ENCODE peak calls at places on chromosomes 11 and 22, in six cellular contexts. Y is lung; U is effector memory CD4-positive, alpha-beta T cell; Q is ovary; X is endothelial cell of umbilical vein; K is neural progenitor cell. S is an unnamed sample.

GRCh38 chr11:71933141-71933933 is 4.5 kb downstream of the RNF121 start:
- DNase-seq in Y (no peak), U (no peak), X (no peak), K (no peak), Q (no peak), S (no peak)

GRCh38 chr11:31120428-31120827 is 249.1 kb downstream of the DCDC1 start:
- DNase-seq in Y (no peak), U (no peak), Q (no peak), K (no peak), X (no peak), S (no peak)

GRCh38 chr11:2521681-2522630 is 77.1 kb downstream of the KCNQ1 start:
- DNase-seq in X (no peak), U (no peak), K (peak; percentile 1), Y (no peak), Q (peak; percentile 10), S (peak; percentile 44)

GRCh38 chr11:76263657-76264056 is 57.4 kb upstream of the WNT11 start:
- DNase-seq in U (no peak), X (no peak), Y (no peak), Q (no peak), K (no peak), S (no peak)

GRCh38 chr11:130206141-130206540 is 46.6 kb downstream of the ST14 start:
- DNase-seq in X (no peak), U (no peak), Q (no peak), K (no peak), Y (no peak), S (no peak)

GRCh38 chr11:32032478-32032877 is 58.4 kb upstream of the RCN1 start:
- DNase-seq in X (no peak), Q (no peak), U (no peak), K (no peak), Y (no peak), S (no peak)

GRCh38 chr22:33049125-33049729 is 9.0 kb downstream of the SYN3 start:
- DNase-seq in X (peak; percentile 30), U (peak; percentile 20), K (peak; percentile 82), Y (peak; percentile 69), Q (peak; percentile 66), S (peak; percentile 81)

GRCh38 chr11:698493-699115 is 3.0 kb downstream of the TMEM80 start:
- DNase-seq in U (no peak), Q (no peak), K (no peak), Y (no peak), X (no peak), S (no peak)

GRCh38 chr22:40071720-40072119 is 77.0 kb downstream of the FAM83F start:
- DNase-seq in X (no peak), Y (no peak), K (no peak), U (no peak), Q (no peak), S (no peak)

GRCh38 chr11:65280646-65281045 is 18.9 kb downstream of the POLA2 start:
- DNase-seq in Y (no peak), X (peak; percentile 51), K (no peak), U (no peak), Q (no peak), S (no peak)

GRCh38 chr11:19239039-19239438 is 1.7 kb downstream of the E2F8 start:
- DNase-seq in X (peak; percentile 41), U (no peak), K (no peak), Q (no peak), Y (no peak), S (no peak)

GRCh38 chr11:12235549-12235944 is 125.2 kb downstream of the MICAL2 start:
- DNase-seq in Q (no peak), X (no peak), U (no peak), Y (no peak), K (no peak), S (no peak)

GRCh38 chr22:29631725-29632124 is 28.3 kb downstream of the NF2 start:
- DNase-seq in K (no peak), Q (no peak), X (no peak), U (no peak), Y (no peak), S (no peak)
- H3K4me3 ChIP-seq in K (no peak overlapping the region), Q (no peak overlapping the region), X (no peak overlapping the region), U (no peak overlapping the region), Y (no peak overlapping the region), S (no peak overlapping the region)

GRCh38 chr11:102810943-102811528 is 13.1 kb upstream of the MMP1 start:
- DNase-seq in X (peak; percentile 34), Q (no peak), U (no peak), K (peak; percentile 31), Y (no peak), S (no peak)
- H3K4me1 ChIP-seq in X (no peaks in the 10 kb centered on the region), Q (no peaks in the 10 kb centered on the region), U (no peaks in the 10 kb centered on the region), K (no peaks in the 10 kb centered on the region), Y (no peaks in the 10 kb centered on the region), S (no peaks in the 10 kb centered on the region)

GRCh38 chr22:48241658-48242057 is 1479.2 kb downstream of the TBC1D22A start:
- DNase-seq in U (no peak), Q (no peak), K (no peak), X (no peak), Y (no peak), S (peak; percentile 54)

GRCh38 chr22:48242461-48242864 is 1480.0 kb downstream of the TBC1D22A start:
- DNase-seq in U (no peak), Y (no peak), K (no peak), X (no peak), Q (no peak), S (no peak)

GRCh38 chr22:48240165-48240934 is 1477.9 kb downstream of the TBC1D22A start:
- DNase-seq in K (peak; percentile 88), Q (no peak), Y (no peak), X (no peak), U (no peak), S (peak; percentile 32)

GRCh38 chr22:48239461-48240164 is 1477.2 kb downstream of the TBC1D22A start:
- DNase-seq in Q (no peak), X (no peak), U (no peak), Y (no peak), K (peak; percentile 92), S (peak; percentile 42)

GRCh38 chr22:48240935-48241230 is 1478.4 kb downstream of the TBC1D22A start:
- DNase-seq in U (no peak), K (no peak), Y (no peak), X (no peak), Q (no peak), S (peak; percentile 44)
- H3K27ac ChIP-seq in U (no peak overlapping the region), K (no peak overlapping the region), Y (no peak overlapping the region), X (no peak overlapping the region), Q (no peak overlapping the region), S (no peak overlapping the region)

GRCh38 chr11:118634435-118635236 is 27.2 kb downstream of the PHLDB1 start:
- DNase-seq in K (peak; percentile 91), Q (peak; percentile 94), Y (peak; percentile 75), U (no peak), X (no peak), S (no peak)
- H3K4me3 ChIP-seq in K (peak overlapping the region; percentile 44), Q (peak overlapping the region; percentile 31), Y (no peak overlapping the region), U (no peak overlapping the region), X (no peak overlapping the region), S (no peak overlapping the region)

S was measured in right atrium auricular region.